ENCODE peak calls at places on chromosomes 11 and 22, in four cellular contexts. R is IMR-90, P is fibroblast of lung, L is GM12878. H is an unnamed sample.

GRCh38 chr22:38067771-38068360 is 10.7 kb downstream of the PICK1 start:
- DNase-seq in P (no peak), R (no peak), L (no peak), H (no peak)

GRCh38 chr11:11661356-11662040 is 39.7 kb upstream of the GALNT18 start:
- DNase-seq in P (no peak), R (no peak), L (no peak), H (no peak)

GRCh38 chr11:15674756-15675155 is 560.0 kb downstream of the INSC start:
- DNase-seq in P (no peak), R (no peak), L (no peak), H (no peak)

GRCh38 chr11:62137881-62138629 is 14.2 kb downstream of the INCENP start:
- DNase-seq in P (no peak), R (no peak), L (no peak), H (no peak)

GRCh38 chr11:88421530-88421929 is 84.0 kb upstream of the CTSC start:
- DNase-seq in L (peak), P (peak), R (peak), H (peak)

GRCh38 chr11:100584201-100584600 is 102.9 kb upstream of the ARHGAP42 start:
- DNase-seq in R (no peak), P (no peak), L (no peak), H (peak)

GRCh38 chr11:11464555-11464954 is 111.5 kb upstream of the CSNK2A3 start:
- DNase-seq in P (no peak), L (no peak), R (peak), H (no peak)

GRCh38 chr11:33006010-33006409 is 9.7 kb upstream of the DEPDC7 start:
- DNase-seq in R (no peak), L (no peak), P (no peak), H (no peak)

GRCh38 chr11:15123849-15124248 is 9.1 kb downstream of the INSC start:
- DNase-seq in P (peak), R (peak), L (no peak), H (peak)

GRCh38 chr11:61778357-61778886 is 14.0 kb downstream of the TMEM258 start:
- DNase-seq in R (no peak), P (no peak), L (no peak), H (no peak)

GRCh38 chr11:9626778-9627394 is 37.0 kb upstream of the SWAP70 start:
- DNase-seq in R (no peak), L (no peak), P (no peak), H (peak)

GRCh38 chr11:107916671-107917241 is 11.5 kb upstream of the RAB39A start:
- DNase-seq in R (no peak), L (no peak), P (peak), H (peak)

GRCh38 chr22:18067548-18068341 is 10.0 kb upstream of the PEX26 start:
- DNase-seq in R (no peak), P (peak), L (no peak), H (no peak)

GRCh38 chr11:42234381-42235035 is 775.1 kb upstream of the LRRC4C start:
- DNase-seq in L (no peak), R (no peak), P (peak), H (peak)

GRCh38 chr11:67277231-67277961 is 11.1 kb downstream of the GRK2 start:
- DNase-seq in L (peak), P (peak), R (peak), H (peak)

GRCh38 chr11:78749243-78749730 is 174.6 kb upstream of the NARS2 start:
- DNase-seq in L (no peak), R (no peak), P (no peak), H (no peak)

GRCh38 chr11:6608726-6609501 is 3.1 kb downstream of the TAF10 start:
- DNase-seq in R (no peak), L (no peak), P (peak), H (no peak)

GRCh38 chr11:110086892-110087309 is 6.3 kb upstream of the ZC3H12C start:
- DNase-seq in R (peak), L (no peak), P (peak), H (peak)

GRCh38 chr11:130601141-130601540 is 152.7 kb downstream of the ADAMTS15 start:
- DNase-seq in L (no peak), R (peak), P (peak), H (peak)

GRCh38 chr11:120694706-120695105 is 183.2 kb downstream of the GRIK4 start:
- DNase-seq in P (no peak), R (no peak), L (no peak), H (no peak)

GRCh38 chr22:46737105-46737975 is 712 bp downstream of the CERK start:
- DNase-seq in L (no peak), P (peak), R (peak), H (peak)

GRCh38 chr22:46737976-46738641 is at the start of gene CERK:
- DNase-seq in R (peak), P (peak), L (no peak), H (peak)

GRCh38 chr22:46738642-46738960 is 549 bp upstream of the CERK start:
- DNase-seq in R (no peak), P (no peak), L (no peak), H (no peak)

GRCh38 chr22:46740910-46741785 is 3.1 kb upstream of the CERK start:
- DNase-seq in L (no peak), P (no peak), R (no peak), H (no peak)

DNA sequence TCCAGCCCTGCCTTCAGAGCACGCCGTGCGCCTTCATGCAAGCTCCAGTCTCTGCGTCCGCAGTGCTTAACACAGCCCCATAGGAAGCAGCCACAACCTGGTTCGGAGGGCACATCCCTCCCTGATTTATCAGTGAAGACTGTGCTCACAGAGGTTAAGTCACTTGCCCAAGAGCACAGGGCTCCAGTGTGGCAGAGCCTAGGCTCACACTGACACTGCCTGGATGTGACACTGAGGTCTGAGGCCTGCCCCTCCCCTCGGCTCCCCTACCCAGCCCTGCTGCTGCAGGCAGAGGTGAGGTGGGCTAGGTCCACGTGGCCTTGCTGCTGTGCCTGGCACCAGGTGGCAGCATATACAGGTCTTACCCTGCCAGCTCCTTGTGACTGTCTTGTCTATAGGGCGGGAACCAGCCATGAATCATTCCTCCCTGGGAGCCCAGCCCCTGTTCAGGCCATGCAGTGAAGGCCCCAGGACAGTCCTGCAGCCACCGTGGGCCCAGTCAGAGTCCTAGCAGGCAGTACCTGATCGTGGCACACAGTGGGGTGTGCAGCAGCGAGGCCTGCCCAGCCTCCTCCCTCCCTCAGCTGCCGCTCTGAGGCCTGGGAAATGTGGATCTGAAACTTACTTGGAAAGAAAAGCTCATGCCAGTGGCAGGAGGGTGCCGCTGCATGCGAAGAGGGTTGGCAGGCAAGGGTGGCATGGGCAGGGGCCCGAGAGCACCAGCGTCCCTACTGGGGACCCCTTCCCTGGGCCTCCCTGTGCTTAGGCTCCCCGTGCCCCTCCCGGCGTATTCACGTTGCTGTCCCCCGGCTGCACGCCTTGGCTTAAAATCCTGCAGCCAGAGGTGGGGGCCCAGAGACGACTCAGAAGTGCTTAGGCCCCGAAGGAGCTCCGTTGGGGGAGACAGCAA is 1.2 kb upstream of the CERK start:
- DNase-seq in L (no peak), P (peak), R (peak), H (peak)
- TF ChIP-seq CTCF in L (peak), P (peak), R (peak), H (peak)

DNA sequence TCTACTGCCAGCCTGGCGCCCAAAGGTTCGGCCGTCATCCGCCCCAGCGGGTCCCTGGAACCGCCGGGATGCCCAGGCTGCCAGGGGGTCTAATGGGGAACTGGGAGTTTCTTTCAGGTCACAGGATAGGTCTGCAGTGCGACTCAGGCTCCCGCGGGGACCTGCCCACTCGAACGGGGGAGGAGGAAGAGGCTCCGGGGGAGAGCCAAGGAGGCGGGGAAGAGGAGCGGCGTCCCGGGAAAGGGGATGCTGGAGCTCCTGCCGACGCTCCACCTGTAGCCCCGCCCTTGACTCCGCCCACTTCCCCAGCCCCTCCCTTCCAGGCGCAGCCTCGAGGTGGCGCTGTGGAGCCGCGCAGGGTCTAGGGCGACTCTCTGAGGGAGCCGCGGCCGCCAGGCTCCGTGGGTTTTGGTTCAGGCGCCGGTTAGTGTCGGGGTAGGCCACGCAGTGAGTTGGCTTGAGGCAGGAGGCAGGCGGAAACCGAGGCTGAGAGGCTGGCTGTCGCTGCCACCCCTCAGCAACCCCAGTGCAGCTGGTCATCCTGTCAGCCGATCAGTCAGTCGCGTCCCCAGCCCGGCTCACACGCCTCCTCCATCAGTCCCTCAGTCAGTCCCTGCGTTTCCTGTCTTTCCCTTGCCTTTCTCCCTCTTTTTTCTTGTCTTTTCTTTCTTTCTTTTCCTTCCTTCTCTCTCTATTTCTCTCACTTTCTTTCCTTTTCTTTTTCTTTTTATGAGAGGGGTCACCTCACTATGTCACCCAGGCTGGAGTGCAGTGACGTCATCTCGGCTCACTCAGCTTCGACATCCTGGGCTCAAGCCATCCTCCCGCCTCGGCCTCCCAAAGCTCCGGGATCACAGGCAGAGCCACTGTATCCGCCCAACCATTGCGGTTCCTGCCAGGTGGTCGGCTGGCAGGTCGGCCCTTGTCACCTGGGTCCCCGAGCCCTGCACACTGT is 26.4 kb downstream of the YWHAH start:
- DNase-seq in R (peak), P (peak), L (peak), H (peak)
- H3K4me3 ChIP-seq in R (peak), P (peak), L (peak), H (peak)

GRCh38 chr22:23522642-23523251 is 57.3 kb downstream of the IGLL1 start:
- DNase-seq in R (no peak), P (peak), L (no peak), H (peak)

GRCh38 chr22:23526588-23527315 is 53.3 kb downstream of the IGLL1 start:
- DNase-seq in L (no peak), R (no peak), P (no peak), H (no peak)

GRCh38 chr22:23525510-23525909 is 54.6 kb downstream of the IGLL1 start:
- DNase-seq in P (no peak), L (no peak), R (no peak), H (no peak)

GRCh38 chr22:23523746-23524145 is 56.3 kb downstream of the IGLL1 start:
- DNase-seq in P (no peak), R (no peak), L (no peak), H (no peak)

DNA sequence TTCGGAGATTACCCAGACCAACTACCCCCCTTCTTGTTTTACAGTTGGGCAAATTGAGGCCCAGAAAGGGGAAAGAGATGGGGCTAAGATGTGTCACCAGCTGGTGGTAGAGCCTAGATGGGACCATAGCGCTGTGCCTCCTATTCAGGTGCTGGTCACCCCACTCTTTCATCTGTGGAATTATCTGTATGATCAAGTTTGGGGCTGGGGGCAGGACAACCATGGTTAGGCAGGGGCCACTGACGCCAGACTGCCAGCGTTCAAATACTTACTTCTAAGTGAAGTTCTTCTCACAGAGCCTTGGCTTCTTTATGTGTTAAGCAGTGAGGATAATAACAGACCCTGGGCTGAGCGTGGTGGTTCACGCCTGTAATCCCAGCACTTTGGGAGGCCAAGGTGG is 55.9 kb downstream of the IGLL1 start:
- DNase-seq in P (no peak), R (no peak), L (no peak), H (no peak)
- TF ChIP-seq CTCF in P (no peak), R (no peak), L (no peak), H (no peak)

GRCh38 chr22:40856513-40857308 is at the start of the genes ST13 and XPNPEP3:
- DNase-seq in P (peak), R (peak), L (peak), H (peak)

GRCh38 chr22:40853961-40854360 is 2.5 kb downstream of the ST13 start:
- DNase-seq in L (no peak), R (no peak), P (peak), H (peak)

GRCh38 chr22:40855104-40855959 is 1.1 kb downstream of the ST13 start:
- DNase-seq in P (peak), R (no peak), L (no peak), H (peak)

GRCh38 chr22:40855960-40856512 is 403 bp downstream of the ST13 start:
- DNase-seq in R (peak), P (peak), L (no peak), H (peak)

DNA sequence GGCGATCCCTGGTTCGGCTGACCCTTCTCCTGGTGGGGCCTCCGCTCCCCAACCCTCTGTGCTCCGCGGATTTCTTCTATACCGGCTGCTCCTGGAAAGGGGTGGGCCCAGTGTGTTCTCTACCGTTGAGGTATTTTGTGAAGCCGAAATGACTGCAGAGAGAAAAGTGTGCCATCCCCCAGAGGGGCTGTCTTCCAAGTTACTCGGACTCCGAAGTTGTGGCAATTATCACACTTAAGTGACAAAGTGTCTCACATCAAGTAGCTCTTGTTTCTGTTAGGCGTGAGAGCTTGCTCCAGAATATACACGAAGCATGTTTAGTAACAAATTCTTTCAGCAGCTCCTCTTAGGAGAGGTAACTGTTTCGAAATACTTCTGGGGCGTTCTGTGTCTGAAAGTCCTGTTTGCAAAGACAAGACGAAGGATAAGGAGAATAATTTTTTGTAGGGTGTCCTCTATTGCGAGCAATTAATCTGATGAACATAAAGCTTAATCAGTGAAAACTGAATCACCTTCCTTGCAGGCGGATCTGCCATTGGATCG is 432 bp downstream of the XPNPEP3 start:
- DNase-seq in L (no peak), R (no peak), P (no peak), H (peak)
- H3K4me3 ChIP-seq in L (peak), R (peak), P (peak), H (peak)

GRCh38 chr11:128467610-128468041 is 119.7 kb downstream of the ETS1 start:
- DNase-seq in P (peak), R (peak), L (no peak), H (peak)
- TF ChIP-seq CTCF in P (peak), R (peak), L (no peak), H (peak)

DNA sequence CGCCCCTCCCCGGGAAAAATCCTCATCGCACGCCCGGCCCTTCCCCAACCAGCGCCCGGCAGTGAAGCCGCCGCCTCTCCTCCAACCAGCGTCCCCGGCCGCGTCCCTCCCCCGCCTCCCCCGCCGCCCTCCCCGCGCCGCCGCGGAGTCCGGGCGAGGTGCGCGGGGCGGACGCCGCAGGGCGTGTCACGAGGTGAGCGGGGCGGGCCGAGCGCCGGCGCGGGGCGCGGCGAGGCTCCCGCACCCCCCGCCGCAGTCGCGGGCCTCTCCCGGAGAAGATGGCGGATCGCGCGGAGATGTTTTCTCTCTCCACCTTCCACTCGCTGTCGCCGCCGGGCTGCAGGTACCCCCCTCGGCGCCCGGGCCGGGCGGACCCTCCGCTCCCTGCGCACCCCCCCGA is at the start of gene MAPK8IP2:
- DNase-seq in L (no peak), P (no peak), R (no peak), H (no peak)
- H3K4me3 ChIP-seq in L (no peak), P (no peak), R (peak), H (peak)

H was measured in choroid plexus epithelial cell.